ENCODE peak calls at places on chromosome 1, in six cellular contexts. X is HCT116; R is HAP-1; J is fibroblast of lung; V is neuronal stem cell; N is effector memory CD4-positive, alpha-beta T cell. Q is an unnamed sample.

GRCh38 chr1:74650561-74650960 is 23.0 kb downstream of the ERICH3 start:
- DNase-seq in J (peak; percentile 76), R (no peak), X (no peak), N (no peak), V (no peak), Q (no peak)

GRCh38 chr1:54342764-54343687 is 63.2 kb downstream of the SSBP3 start:
- DNase-seq in R (no peak), V (no peak), N (no peak), J (no peak), X (no peak), Q (no peak)

GRCh38 chr1:114428083-114428754 is 82.8 kb downstream of the TRIM33 start:
- DNase-seq in V (no peak), J (no peak), X (no peak), N (no peak), R (no peak), Q (no peak)

GRCh38 chr1:25754421-25755195 is 45.4 kb upstream of the SELENON start:
- DNase-seq in X (no peak), J (no peak), R (no peak), V (no peak), N (no peak), Q (no peak)

GRCh38 chr1:44505210-44505993 is 100.3 kb downstream of the RNF220 start:
- DNase-seq in J (peak; percentile 65), R (no peak), N (no peak), V (peak; percentile 59), X (no peak), Q (no peak)

GRCh38 chr1:233883671-233884070 is 20.8 kb upstream of the SLC35F3 start:
- DNase-seq in R (no peak), V (no peak), J (no peak), N (no peak), X (no peak), Q (peak; percentile 21)

GRCh38 chr1:229867726-229868125 is 199.3 kb upstream of the GALNT2 start:
- DNase-seq in R (no peak), V (no peak), J (no peak), N (no peak), X (no peak), Q (no peak)

GRCh38 chr1:235502601-235503332 is 1.5 kb downstream of the B3GALNT2 start:
- DNase-seq in V (no peak), X (no peak), N (no peak), R (no peak), J (peak; percentile 51), Q (no peak)

GRCh38 chr1:26853156-26853555 is 9.8 kb upstream of the SFN start:
- DNase-seq in J (peak; percentile 70), X (peak; percentile 84), R (peak; percentile 94), V (peak; percentile 79), N (peak; percentile 57), Q (peak; percentile 95)

GRCh38 chr1:241608379-241609033 is 31.7 kb downstream of the CHML start:
- DNase-seq in V (no peak), X (no peak), R (no peak), N (no peak), J (peak; percentile 71), Q (no peak)

GRCh38 chr1:211633523-211633843 is 41.9 kb downstream of the NEK2 start:
- DNase-seq in J (no peak), X (no peak), R (no peak), V (no peak), N (no peak), Q (no peak)

GRCh38 chr1:55547441-55547840 is 332.3 kb upstream of the USP24 start:
- DNase-seq in J (no peak), N (no peak), X (no peak), R (no peak), V (no peak), Q (no peak)

GRCh38 chr1:234495231-234495990 is 16.4 kb upstream of the TARBP1 start:
- DNase-seq in V (no peak), N (no peak), J (peak; percentile 97), R (peak; percentile 58), X (no peak), Q (peak; percentile 80)

GRCh38 chr1:45221716-45222115 is 15.3 kb upstream of the ZSWIM5 start:
- DNase-seq in X (no peak), V (no peak), J (peak; percentile 51), N (no peak), R (no peak), Q (no peak)

GRCh38 chr1:64877151-64877550 is 89.2 kb downstream of the JAK1 start:
- DNase-seq in X (no peak), J (no peak), V (no peak), N (peak; percentile 17), R (no peak), Q (no peak)

GRCh38 chr1:13901597-13901996 is 201.6 kb downstream of the PRDM2 start:
- DNase-seq in R (no peak), X (no peak), N (no peak), V (no peak), J (no peak), Q (no peak)

GRCh38 chr1:201542166-201543045 is 3.5 kb downstream of the NAV1 start:
- DNase-seq in R (no peak), J (peak; percentile 82), X (no peak), N (no peak), V (no peak), Q (no peak)

GRCh38 chr1:186806477-186806876 is 22.3 kb upstream of the PLA2G4A start:
- DNase-seq in V (no peak), N (no peak), R (peak; percentile 20), X (peak; percentile 45), J (peak; percentile 14), Q (peak; percentile 57)

GRCh38 chr1:208314431-208314830 is 70.2 kb upstream of the PLXNA2 start:
- DNase-seq in X (no peak), J (no peak), V (no peak), R (no peak), N (no peak), Q (no peak)

GRCh38 chr1:24963943-24964677 is 34.0 kb upstream of the RUNX3 start:
- DNase-seq in J (peak; percentile 23), V (no peak), X (no peak), N (no peak), R (no peak), Q (no peak)

GRCh38 chr1:8350914-8351684 is 33.2 kb downstream of the SLC45A1 start:
- DNase-seq in N (no peak), V (no peak), J (no peak), R (no peak), X (no peak), Q (no peak)

GRCh38 chr1:54804471-54805132 is 3.5 kb upstream of the TTC22 start:
- DNase-seq in N (no peak), R (no peak), X (no peak), V (no peak), J (no peak), Q (no peak)

GRCh38 chr1:108082741-108083562 is 117.2 kb downstream of the SLC25A24 start:
- DNase-seq in V (no peak), R (no peak), N (no peak), X (no peak), J (no peak), Q (no peak)
- H3K27me3 ChIP-seq in V (peaks cover 2% of the 10 kb centered on the region), R (no peaks in the 10 kb centered on the region), N (no peaks in the 10 kb centered on the region), X (peaks cover 72% of the 10 kb centered on the region), J (no peaks in the 10 kb centered on the region), Q (no peaks in the 10 kb centered on the region)

GRCh38 chr1:174800951-174801350 is 198.8 kb upstream of the CACYBP start:
- DNase-seq in R (no peak), J (no peak), X (no peak), V (no peak), N (no peak), Q (no peak)
- H3K4me3 ChIP-seq in R (no peak overlapping the region), J (no peak overlapping the region), X (no peak overlapping the region), V (no peak overlapping the region), N (peak overlapping the region; percentile 72), Q (no peak overlapping the region)

GRCh38 chr1:22376976-22377375 is 74.7 kb upstream of the ZBTB40 start:
- DNase-seq in N (no peak), J (no peak), X (no peak), V (no peak), R (no peak), Q (no peak)

GRCh38 chr1:22379566-22379965 is 72.1 kb upstream of the ZBTB40 start:
- DNase-seq in N (no peak), V (no peak), X (no peak), J (no peak), R (no peak), Q (no peak)

GRCh38 chr1:22375601-22376000 is 76.0 kb upstream of the ZBTB40 start:
- DNase-seq in R (no peak), X (no peak), V (no peak), N (no peak), J (no peak), Q (no peak)

GRCh38 chr1:22376001-22376400 is 75.7 kb upstream of the ZBTB40 start:
- DNase-seq in N (no peak), X (no peak), V (no peak), R (no peak), J (peak; percentile 3), Q (no peak)

DNA sequence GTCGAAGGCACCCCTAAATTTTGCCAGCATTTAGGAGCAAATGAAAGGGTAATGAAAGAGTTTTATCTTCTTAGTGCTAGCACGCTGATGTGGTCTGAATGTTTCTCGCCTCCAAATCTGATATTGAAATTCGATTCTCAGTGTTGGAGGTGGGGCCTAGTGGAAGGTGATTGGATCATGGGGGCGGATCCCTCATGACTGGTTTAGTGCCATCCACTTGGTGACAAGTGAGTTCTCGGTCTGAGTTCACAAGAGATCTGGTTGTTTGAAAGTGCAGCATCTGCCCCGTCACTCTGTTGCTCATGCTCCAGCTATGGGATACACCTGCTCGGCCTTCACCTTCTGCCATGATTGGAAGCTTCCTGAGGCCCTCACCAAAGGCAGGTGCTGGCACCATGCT is 75.1 kb upstream of the ZBTB40 start:
- DNase-seq in X (no peak), J (no peak), N (no peak), V (no peak), R (no peak), Q (no peak)
- H3K27me3 ChIP-seq in X (no peaks in the 10 kb centered on the region), J (no peaks in the 10 kb centered on the region), N (no peaks in the 10 kb centered on the region), V (peaks cover 20% of the 10 kb centered on the region), R (peaks cover under 1% of the 10 kb centered on the region), Q (no peaks in the 10 kb centered on the region)

GRCh38 chr1:167722152-167722869 is 529 bp downstream of the MPZL1 start:
- DNase-seq in R (peak; percentile 66), N (no peak), V (peak; percentile 58), J (peak; percentile 49), X (no peak), Q (no peak)

GRCh38 chr1:167722870-167723251 is 1.1 kb downstream of the MPZL1 start:
- DNase-seq in R (no peak), J (no peak), X (no peak), N (no peak), V (no peak), Q (no peak)

GRCh38 chr1:167721617-167722151 is at the start of gene MPZL1:
- DNase-seq in J (peak; percentile 99), R (peak; percentile 96), V (peak; percentile 93), N (peak; percentile 78), X (peak; percentile 80), Q (peak; percentile 88)

GRCh38 chr1:167726038-167726437 is 4.3 kb downstream of the MPZL1 start:
- DNase-seq in R (no peak), V (no peak), J (no peak), N (no peak), X (no peak), Q (no peak)

DNA sequence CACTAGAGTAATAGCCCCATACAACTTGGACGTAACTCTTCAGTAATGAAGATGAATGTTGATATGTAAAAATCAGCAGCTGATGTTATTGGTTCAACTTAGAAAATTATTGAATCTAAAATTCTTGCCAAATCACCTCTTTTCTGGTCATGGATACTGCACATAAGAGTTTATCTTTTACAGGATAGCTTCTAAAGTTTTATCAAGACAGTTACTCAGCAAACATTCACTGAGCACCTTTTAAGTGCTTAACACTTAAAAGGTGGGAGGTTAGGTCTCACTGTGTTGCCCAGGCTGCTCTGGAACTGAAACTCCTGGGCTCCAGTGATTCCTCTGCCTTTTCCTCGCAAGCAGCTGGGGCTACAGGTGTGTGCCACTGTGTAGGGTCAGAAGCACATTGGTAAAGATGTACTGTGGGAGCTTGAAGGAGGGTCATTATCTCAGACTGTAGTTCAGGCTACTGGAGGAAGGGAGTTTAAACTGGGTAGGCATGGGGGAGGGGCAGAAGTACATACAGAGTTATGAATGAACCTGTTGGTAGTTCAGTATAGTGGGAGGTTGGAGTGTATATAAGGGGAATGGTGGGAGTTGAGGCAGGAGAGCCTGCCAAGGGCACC is 2.0 kb downstream of the MPZL1 start:
- DNase-seq in V (no peak), X (no peak), R (peak; percentile 17), N (no peak), J (no peak), Q (no peak)
- H3K4me3 ChIP-seq in V (no peak overlapping the region), X (no peak overlapping the region), R (no peak overlapping the region), N (no peak overlapping the region), J (peak overlapping the region; percentile 71), Q (peak overlapping the region; percentile 65)